ENCODE peak calls at places on chromosomes 4 and X, in five cellular contexts. One of them, this sample, is unnamed.

GRCh38 chr4:166577639-166578038 is 656.7 kb downstream of the SPOCK3 start:
- DNase-seq in pancreas: no peak
- DNase-seq in endodermal cell: peak
- DNase-seq in GM12865: no peak
- DNase-seq in suprapubic skin: no peak
- DNase-seq in this sample: no peak

GRCh38 chr4:184228306-184228705 is 10.6 kb upstream of the ENPP6 start:
- DNase-seq in pancreas: no peak
- DNase-seq in endodermal cell: no peak
- DNase-seq in GM12865: no peak
- DNase-seq in suprapubic skin: no peak
- DNase-seq in this sample: no peak

GRCh38 chr4:145130788-145131398 is 32.8 kb downstream of the ABCE1 start:
- DNase-seq in pancreas: no peak
- DNase-seq in endodermal cell: no peak
- DNase-seq in GM12865: no peak
- DNase-seq in suprapubic skin: no peak
- DNase-seq in this sample: no peak

GRCh38 chr4:53346920-53347852 is 18.7 kb downstream of the SCFD2 start:
- DNase-seq in pancreas: no peak
- DNase-seq in endodermal cell: no peak
- DNase-seq in GM12865: no peak
- DNase-seq in suprapubic skin: no peak
- DNase-seq in this sample: no peak

GRCh38 chr4:150381671-150382427 is 200.1 kb upstream of the MAB21L2 start:
- DNase-seq in pancreas: no peak
- DNase-seq in endodermal cell: no peak
- DNase-seq in GM12865: no peak
- DNase-seq in suprapubic skin: no peak
- DNase-seq in this sample: no peak

GRCh38 chr4:128775916-128776315 is 33.6 kb upstream of the JADE1 start:
- DNase-seq in pancreas: no peak
- DNase-seq in endodermal cell: peak
- DNase-seq in GM12865: no peak
- DNase-seq in suprapubic skin: no peak
- DNase-seq in this sample: no peak

GRCh38 chr4:41572414-41572986 is 34.5 kb downstream of the LIMCH1 start:
- DNase-seq in pancreas: no peak
- DNase-seq in endodermal cell: no peak
- DNase-seq in GM12865: no peak
- DNase-seq in suprapubic skin: no peak
- DNase-seq in this sample: no peak

GRCh38 chr4:42627887-42628646 is 28.8 kb downstream of the ATP8A1 start:
- DNase-seq in pancreas: peak
- DNase-seq in endodermal cell: no peak
- DNase-seq in GM12865: peak
- DNase-seq in suprapubic skin: peak
- DNase-seq in this sample: no peak

GRCh38 chrX:19875051-19875432 is 12.4 kb downstream of the SH3KBP1 start:
- DNase-seq in pancreas: no peak
- DNase-seq in endodermal cell: no peak
- DNase-seq in GM12865: peak
- DNase-seq in suprapubic skin: no peak
- DNase-seq in this sample: no peak

GRCh38 chr4:6142935-6143602 is 57.3 kb downstream of the JAKMIP1 start:
- DNase-seq in pancreas: no peak
- DNase-seq in endodermal cell: no peak
- DNase-seq in GM12865: no peak
- DNase-seq in suprapubic skin: no peak
- DNase-seq in this sample: no peak

GRCh38 chrX:11886745-11887144 is 128.7 kb downstream of the MSL3 start:
- DNase-seq in pancreas: no peak
- DNase-seq in endodermal cell: no peak
- DNase-seq in GM12865: no peak
- DNase-seq in suprapubic skin: no peak
- DNase-seq in this sample: no peak

GRCh38 chrX:54494970-54495813 is 842 bp downstream of the FGD1 start:
- DNase-seq in pancreas: no peak
- DNase-seq in endodermal cell: peak
- DNase-seq in GM12865: no peak
- DNase-seq in suprapubic skin: no peak
- DNase-seq in this sample: no peak

GRCh38 chrX:101368800-101369199 is 17.2 kb downstream of the BTK start:
- DNase-seq in pancreas: no peak
- DNase-seq in endodermal cell: no peak
- DNase-seq in GM12865: no peak
- DNase-seq in suprapubic skin: no peak
- DNase-seq in this sample: no peak

GRCh38 chrX:70485466-70485865 is 40.8 kb downstream of the DLG3 start:
- DNase-seq in pancreas: no peak
- DNase-seq in endodermal cell: peak
- DNase-seq in GM12865: no peak
- DNase-seq in suprapubic skin: no peak
- DNase-seq in this sample: peak

GRCh38 chr4:7389719-7390118 is 45.0 kb downstream of the PSAPL1 start:
- DNase-seq in pancreas: peak
- DNase-seq in endodermal cell: peak
- DNase-seq in GM12865: no peak
- DNase-seq in suprapubic skin: peak
- DNase-seq in this sample: no peak

GRCh38 chr4:40865696-40866095 is 115.9 kb downstream of the NSUN7 start:
- DNase-seq in pancreas: no peak
- DNase-seq in endodermal cell: no peak
- DNase-seq in GM12865: no peak
- DNase-seq in suprapubic skin: no peak
- DNase-seq in this sample: no peak

GRCh38 chr4:102574317-102574716 is 73.2 kb downstream of the NFKB1 start:
- DNase-seq in pancreas: no peak
- DNase-seq in endodermal cell: no peak
- DNase-seq in GM12865: no peak
- DNase-seq in suprapubic skin: no peak
- DNase-seq in this sample: no peak

GRCh38 chr4:147160908-147161513 is 215.3 kb upstream of the TTC29 start:
- DNase-seq in pancreas: no peak
- DNase-seq in endodermal cell: peak
- DNase-seq in GM12865: peak
- DNase-seq in suprapubic skin: no peak
- DNase-seq in this sample: peak

GRCh38 chrX:16100673-16101072 is 22.7 kb upstream of the GRPR start:
- DNase-seq in pancreas: no peak
- DNase-seq in endodermal cell: no peak
- DNase-seq in GM12865: no peak
- DNase-seq in suprapubic skin: no peak
- DNase-seq in this sample: no peak

GRCh38 chr4:168585168-168586091 is 88.6 kb downstream of the PALLD start:
- DNase-seq in pancreas: peak
- DNase-seq in endodermal cell: peak
- DNase-seq in GM12865: peak
- DNase-seq in suprapubic skin: peak
- DNase-seq in this sample: no peak

GRCh38 chr4:85372986-85373385 is 102.0 kb upstream of the ARHGAP24 start:
- DNase-seq in pancreas: no peak
- DNase-seq in endodermal cell: no peak
- DNase-seq in GM12865: no peak
- DNase-seq in suprapubic skin: no peak
- DNase-seq in this sample: no peak

GRCh38 chr4:150960818-150961217 is 54.3 kb downstream of the LRBA start:
- DNase-seq in pancreas: no peak
- DNase-seq in endodermal cell: peak
- DNase-seq in GM12865: peak
- DNase-seq in suprapubic skin: no peak
- DNase-seq in this sample: no peak

GRCh38 chrX:17861496-17862011 is 456 bp upstream of the RAI2 start:
- DNase-seq in pancreas: no peak
- DNase-seq in endodermal cell: peak
- DNase-seq in GM12865: no peak
- DNase-seq in suprapubic skin: no peak
- DNase-seq in this sample: no peak

GRCh38 chrX:72052415-72053090 is 79.2 kb downstream of the RTL5 start:
- DNase-seq in pancreas: no peak
- DNase-seq in endodermal cell: peak
- DNase-seq in GM12865: no peak
- DNase-seq in suprapubic skin: no peak
- DNase-seq in this sample: no peak

GRCh38 chr4:86484241-86484640 is 109.9 kb upstream of the PTPN13 start:
- DNase-seq in pancreas: no peak
- DNase-seq in endodermal cell: no peak
- DNase-seq in GM12865: peak
- DNase-seq in suprapubic skin: no peak
- DNase-seq in this sample: no peak

GRCh38 chr4:86481429-86481828 is 112.7 kb upstream of the PTPN13 start:
- DNase-seq in pancreas: no peak
- DNase-seq in endodermal cell: no peak
- DNase-seq in GM12865: no peak
- DNase-seq in suprapubic skin: no peak
- DNase-seq in this sample: no peak

GRCh38 chr4:86487738-86488137 is 106.4 kb upstream of the PTPN13 start:
- DNase-seq in pancreas: no peak
- DNase-seq in endodermal cell: no peak
- DNase-seq in GM12865: no peak
- DNase-seq in suprapubic skin: no peak
- DNase-seq in this sample: no peak

GRCh38 chr4:86482296-86482695 is 111.8 kb upstream of the PTPN13 start:
- DNase-seq in pancreas: no peak
- DNase-seq in endodermal cell: no peak
- DNase-seq in GM12865: no peak
- DNase-seq in suprapubic skin: no peak
- DNase-seq in this sample: no peak

DNA sequence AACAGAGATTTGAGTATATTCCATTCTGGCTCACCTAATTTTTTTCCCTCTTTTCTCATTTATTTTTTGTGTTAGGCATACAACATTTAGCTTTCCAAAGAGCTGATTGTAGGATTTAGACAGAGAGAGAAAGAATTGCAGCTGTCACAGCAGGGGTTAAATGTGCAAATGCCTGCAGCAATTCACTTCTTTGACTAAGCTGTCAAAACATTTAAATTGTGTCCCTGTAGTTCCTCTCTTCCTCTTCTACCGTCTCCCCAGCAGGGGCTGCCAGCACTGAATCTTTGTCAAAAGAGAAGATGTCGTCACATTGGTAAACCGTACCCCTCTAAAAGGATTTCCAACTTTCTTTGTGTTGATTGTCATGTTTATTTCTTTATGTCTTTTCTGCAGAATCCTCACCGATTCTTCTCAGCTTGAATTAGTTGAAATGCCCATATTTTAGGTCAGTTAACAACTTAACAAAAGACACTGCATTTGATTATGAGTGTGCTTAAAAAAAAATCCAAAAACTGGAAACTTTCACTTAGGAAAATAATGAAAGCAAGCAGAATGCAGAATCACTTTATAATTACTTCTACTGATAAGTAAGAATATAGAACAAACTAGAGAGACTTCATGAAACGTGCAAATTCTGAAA is 111.1 kb upstream of the PTPN13 start:
- DNase-seq in pancreas: no peak
- DNase-seq in endodermal cell: peak
- DNase-seq in GM12865: no peak
- DNase-seq in suprapubic skin: no peak
- DNase-seq in this sample: no peak
- TF ChIP-seq CTCF in pancreas: no peak
- TF ChIP-seq CTCF in endodermal cell: peak
- TF ChIP-seq CTCF in GM12865: no peak
- TF ChIP-seq CTCF in suprapubic skin: no peak
- TF ChIP-seq CTCF in this sample: no peak

GRCh38 chrX:43961699-43962098 is 11.5 kb downstream of the NDP start:
- DNase-seq in pancreas: no peak
- DNase-seq in endodermal cell: no peak
- DNase-seq in GM12865: no peak
- DNase-seq in suprapubic skin: no peak
- DNase-seq in this sample: no peak
- TF ChIP-seq CTCF in pancreas: no peak
- TF ChIP-seq CTCF in endodermal cell: peak
- TF ChIP-seq CTCF in GM12865: peak
- TF ChIP-seq CTCF in suprapubic skin: no peak
- TF ChIP-seq CTCF in this sample: peak

DNA sequence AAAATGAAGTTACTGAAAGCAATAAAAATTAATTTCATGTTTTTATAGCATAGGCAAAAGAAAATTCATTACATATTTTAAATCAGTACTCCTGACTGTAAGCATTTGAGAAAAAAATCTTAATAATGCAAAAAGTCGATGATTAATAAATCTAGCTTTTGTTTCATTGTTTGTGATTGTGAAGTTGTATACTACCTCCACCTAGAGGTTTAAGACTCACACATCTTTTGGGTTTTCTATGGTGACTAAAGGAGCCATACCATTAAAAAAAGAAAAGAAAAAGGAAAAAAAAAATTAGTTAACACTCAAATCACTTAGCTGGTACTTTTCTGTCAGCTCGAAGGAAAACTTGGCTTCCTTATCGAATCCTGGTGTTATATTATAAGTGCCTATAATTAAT is 2.0 kb downstream of the GABRA2 start:
- DNase-seq in pancreas: no peak
- DNase-seq in endodermal cell: no peak
- DNase-seq in GM12865: no peak
- DNase-seq in suprapubic skin: no peak
- DNase-seq in this sample: no peak
- TF ChIP-seq CTCF in pancreas: no peak
- TF ChIP-seq CTCF in endodermal cell: peak
- TF ChIP-seq CTCF in GM12865: no peak
- TF ChIP-seq CTCF in suprapubic skin: no peak
- TF ChIP-seq CTCF in this sample: peak

DNA sequence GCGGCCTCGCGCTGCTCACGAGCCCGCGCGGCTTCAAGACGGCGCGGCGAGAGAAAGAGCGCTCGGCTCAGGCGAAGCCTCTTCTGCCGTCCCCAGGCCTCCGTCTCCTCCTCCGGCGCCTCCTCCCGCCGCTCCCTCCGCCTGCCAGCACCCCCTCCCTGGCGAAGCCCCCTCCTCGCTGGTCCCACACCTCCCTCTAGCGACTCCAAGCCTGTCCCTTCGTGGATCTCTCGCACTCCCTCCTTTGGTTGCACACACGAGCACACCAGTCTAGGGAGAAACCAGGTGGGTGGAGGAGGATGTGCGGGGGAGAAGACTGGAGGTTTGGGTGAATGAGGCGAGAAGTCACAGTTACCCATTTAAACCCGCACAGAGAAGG is at the start of gene CAMK2D:
- DNase-seq in pancreas: peak
- DNase-seq in endodermal cell: peak
- DNase-seq in GM12865: peak
- DNase-seq in suprapubic skin: peak
- DNase-seq in this sample: peak
- TF ChIP-seq CTCF in pancreas: no peak
- TF ChIP-seq CTCF in endodermal cell: peak
- TF ChIP-seq CTCF in GM12865: peak
- TF ChIP-seq CTCF in suprapubic skin: peak
- TF ChIP-seq CTCF in this sample: peak

DNA sequence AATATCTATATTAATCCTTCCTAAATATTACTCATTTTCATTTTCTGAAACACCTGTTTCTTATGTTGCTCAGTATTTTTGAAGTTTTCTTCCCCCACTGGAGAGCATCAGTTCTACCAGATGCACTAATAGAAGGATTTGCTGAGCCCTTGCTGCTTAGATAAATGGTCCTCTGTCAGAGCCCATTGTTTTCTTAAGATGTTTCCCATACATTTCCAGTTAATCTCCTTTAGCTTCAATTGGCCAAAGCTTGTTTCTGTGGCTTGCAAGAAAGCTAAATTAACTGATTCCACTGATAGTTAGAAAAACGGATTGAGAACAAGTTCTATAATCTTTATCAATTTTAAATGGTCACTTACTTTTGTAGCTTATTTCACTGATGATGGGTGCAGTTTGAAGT is 1425.5 kb downstream of the PCDH18 start:
- DNase-seq in pancreas: no peak
- DNase-seq in endodermal cell: no peak
- DNase-seq in GM12865: no peak
- DNase-seq in suprapubic skin: no peak
- DNase-seq in this sample: no peak
- TF ChIP-seq CTCF in pancreas: no peak
- TF ChIP-seq CTCF in endodermal cell: no peak
- TF ChIP-seq CTCF in GM12865: no peak
- TF ChIP-seq CTCF in suprapubic skin: no peak
- TF ChIP-seq CTCF in this sample: no peak

This sample was measured in LNCaP clone FGC.